ENCODE peak calls at places on chromosomes 12 and 14, in four cellular contexts. L is NCI-H2029 treated with DMSO at 0.1 percent for 48 hours, D is ELR, A is NCI-H2081. X is an unnamed sample.

GRCh38 chr12:98594050-98594853 is 766 bp downstream of the SLC25A3 start:
- DNase-seq in L (no peak), D (peak; percentile 53), A (peak; percentile 17), X (peak; percentile 28)

GRCh38 chr12:131120831-131121271 is 167.1 kb downstream of the ADGRD1 start:
- DNase-seq in L (no peak), D (no peak), A (no peak), X (no peak)

GRCh38 chr12:38456769-38457168 is 140.2 kb downstream of the ALG10B start:
- DNase-seq in L (no peak), D (no peak), A (no peak), X (no peak)

GRCh38 chr14:72444701-72445100 is 449.2 kb downstream of the DPF3 start:
- DNase-seq in L (no peak), D (peak; percentile 58), A (no peak), X (no peak)

GRCh38 chr12:39145175-39145999 is 240.0 kb upstream of the CPNE8 start:
- DNase-seq in L (no peak), D (no peak), A (no peak), X (peak; percentile 46)

GRCh38 chr12:124277394-124278222 is 17.3 kb upstream of the RFLNA start:
- DNase-seq in L (no peak), D (no peak), A (no peak), X (no peak)

GRCh38 chr12:93882763-93883162 is 205.6 kb downstream of the CRADD start:
- DNase-seq in L (no peak), D (no peak), A (no peak), X (no peak)

GRCh38 chr12:92208613-92209121 is 63.0 kb upstream of the BTG1 start:
- DNase-seq in L (no peak), D (peak; percentile 19), A (no peak), X (no peak)

GRCh38 chr14:98219638-98220037 is 1052.4 kb downstream of the BCL11B start:
- DNase-seq in L (no peak), D (no peak), A (no peak), X (no peak)

GRCh38 chr12:59787610-59788009 is 191.8 kb downstream of the SLC16A7 start:
- DNase-seq in L (no peak), D (no peak), A (no peak), X (no peak)

GRCh38 chr12:133206390-133206789 is 25.1 kb downstream of the ZNF268 start:
- DNase-seq in L (no peak), D (no peak), A (no peak), X (no peak)

GRCh38 chr12:117671734-117672133 is 297.1 kb downstream of the KSR2 start:
- DNase-seq in L (peak; percentile 4), D (peak; percentile 13), A (no peak), X (peak; percentile 58)

GRCh38 chr12:82097877-82098276 is 260.3 kb downstream of the CCDC59 start:
- DNase-seq in L (no peak), D (no peak), A (no peak), X (no peak)

GRCh38 chr14:90758959-90759358 is 57.3 kb downstream of the TTC7B start:
- DNase-seq in L (no peak), D (peak; percentile 20), A (no peak), X (peak; percentile 67)

GRCh38 chr14:37145395-37145794 is 27.0 kb downstream of the SLC25A21 start:
- DNase-seq in L (no peak), D (peak; percentile 61), A (no peak), X (no peak)

GRCh38 chr12:99915251-99916082 is 69.3 kb downstream of the ANKS1B start:
- DNase-seq in L (no peak), D (peak; percentile 84), A (no peak), X (no peak)

GRCh38 chr12:2960432-2960956 is 1.3 kb downstream of the TEAD4 start:
- DNase-seq in L (peak; percentile 58), D (peak; percentile 69), A (peak; percentile 11), X (no peak)

GRCh38 chr12:107092669-107093546 is 441 bp downstream of the CRY1 start:
- DNase-seq in L (no peak), D (peak; percentile 74), A (peak; percentile 45), X (peak; percentile 57)

GRCh38 chr14:96917442-96917963 is 120.3 kb downstream of the VRK1 start:
- DNase-seq in L (no peak), D (no peak), A (no peak), X (no peak)

X was measured in testis.